ENCODE peak calls at places on chromosomes 12 and 14, in nine cellular contexts. Z, C, M, I, R, Q, V, S and Y are unnamed samples.
A peak's percentile ranks its signal among the peaks of the same experiment; 100 is the strongest.

GRCh38 chr12:33724867-33725266 is 285.2 kb upstream of the SYT10 start:
- DNase-seq in S (no peak), C (no peak), M (no peak), Z (no peak), V (no peak), Q (no peak), I (no peak), R (no peak), Y (no peak)

GRCh38 chr12:67698711-67699603 is 50.4 kb downstream of the DYRK2 start:
- DNase-seq in Z (no peak), M (peak; percentile 40), Q (no peak), V (peak; percentile 19), S (no peak), C (no peak), R (peak; percentile 41), I (no peak), Y (no peak)

GRCh38 chr12:45076417-45077031 is 25.6 kb upstream of the DBX2 start:
- DNase-seq in V (no peak), S (no peak), I (no peak), Q (no peak), R (no peak), C (no peak), M (no peak), Z (no peak), Y (no peak)

GRCh38 chr12:53532026-53532425 is 24.7 kb upstream of the NPFF start:
- DNase-seq in Q (no peak), Z (no peak), I (no peak), M (no peak), S (no peak), V (no peak), C (no peak), R (no peak), Y (no peak)

GRCh38 chr12:46110928-46111699 is 120.7 kb upstream of the SCAF11 start:
- DNase-seq in Q (no peak), C (no peak), I (no peak), V (no peak), M (peak; percentile 12), S (no peak), Z (no peak), R (no peak), Y (no peak)

GRCh38 chr14:45252356-45253069 is 489 bp downstream of the MIS18BP1 start:
- DNase-seq in Q (no peak), R (no peak), C (no peak), M (no peak), V (no peak), Z (no peak), S (no peak), I (no peak), Y (no peak)

GRCh38 chr12:98062464-98063245 is 452.7 kb upstream of the TMPO start:
- DNase-seq in Q (no peak), V (no peak), M (no peak), S (no peak), I (no peak), Z (no peak), R (no peak), C (no peak), Y (no peak)

GRCh38 chr12:112340983-112341840 is 41.0 kb downstream of the HECTD4 start:
- DNase-seq in M (no peak), C (no peak), Z (no peak), V (no peak), S (no peak), Q (no peak), R (no peak), I (no peak), Y (no peak)

GRCh38 chr12:15212877-15213276 is 8.3 kb downstream of the RERG start:
- DNase-seq in I (no peak), C (no peak), Z (no peak), S (no peak), M (no peak), R (no peak), V (no peak), Q (no peak), Y (no peak)

GRCh38 chr12:106267535-106267934 is 19.7 kb upstream of the CKAP4 start:
- DNase-seq in V (no peak), I (no peak), M (no peak), Q (no peak), C (no peak), R (no peak), Z (no peak), S (no peak), Y (no peak)

GRCh38 chr12:50764861-50765324 is 992 bp downstream of the ATF1 start:
- DNase-seq in C (no peak), Z (no peak), R (peak; percentile 11), Q (peak; percentile 31), I (no peak), S (peak; percentile 39), V (no peak), M (peak; percentile 68), Y (no peak)

GRCh38 chr12:53985900-53986685 is 1.1 kb downstream of the HOXC10 start:
- DNase-seq in I (no peak), Z (no peak), R (no peak), M (no peak), S (no peak), Q (no peak), V (no peak), C (no peak), Y (no peak)

GRCh38 chr14:24712909-24713308 is 78.9 kb upstream of the GZMB start:
- DNase-seq in S (no peak), C (no peak), Q (no peak), I (no peak), M (no peak), R (no peak), Z (no peak), V (no peak), Y (no peak)